ENCODE peak calls at places on chromosomes 3 and 15, in seven cellular contexts. O is GM23338, X is MM.1S, D is OCI-LY7, R is PC-3, M is GM23248, B is hepatocyte. H is an unnamed sample.

GRCh38 chr3:146160964-146161724 is at the start of gene PLOD2:
- DNase-seq in O (peak), X (peak), D (no peak), R (peak), M (peak), B (peak), H (peak)

GRCh38 chr15:34154725-34155204 is 52.9 kb downstream of the PGBD4 start:
- DNase-seq in O (peak), X (no peak), D (peak), R (peak), M (peak), B (peak), H (no peak)

GRCh38 chr15:40990789-40991188 is 37.5 kb downstream of the CHAC1 start:
- DNase-seq in O (no peak), X (no peak), D (no peak), R (no peak), M (no peak), B (no peak), H (no peak)

GRCh38 chr3:27824312-27825200 is 102.4 kb upstream of the EOMES start:
- DNase-seq in O (no peak), X (no peak), D (no peak), R (peak), M (no peak), B (no peak), H (no peak)

GRCh38 chr15:57922780-57923179 is 142.7 kb downstream of the ALDH1A2 start:
- DNase-seq in O (no peak), X (no peak), D (no peak), R (peak), M (no peak), B (no peak), H (no peak)

GRCh38 chr3:14415501-14415900 is 13.1 kb downstream of the SLC6A6 start:
- DNase-seq in O (no peak), X (no peak), D (no peak), R (peak), M (peak), B (no peak), H (no peak)

GRCh38 chr3:122578110-122578740 is 775 bp downstream of the PARP15 start:
- DNase-seq in O (no peak), X (no peak), D (no peak), R (no peak), M (peak), B (no peak), H (no peak)

GRCh38 chr3:168021737-168022450 is 73.8 kb downstream of the GOLIM4 start:
- DNase-seq in O (no peak), X (peak), D (no peak), R (no peak), M (no peak), B (no peak), H (no peak)

GRCh38 chr3:100106531-100107155 is 7.7 kb downstream of the FILIP1L start:
- DNase-seq in O (no peak), X (no peak), D (peak), R (peak), M (no peak), B (no peak), H (no peak)

GRCh38 chr3:126107960-126108688 is 24.2 kb upstream of the SLC41A3 start:
- DNase-seq in O (no peak), X (no peak), D (no peak), R (no peak), M (peak), B (peak), H (no peak)

GRCh38 chr3:117666316-117666715 is 956.7 kb downstream of the TUSC7 start:
- DNase-seq in O (no peak), X (no peak), D (no peak), R (no peak), M (no peak), B (no peak), H (peak)

GRCh38 chr3:21747376-21747775 is 3.6 kb downstream of the ZNF385D start:
- DNase-seq in O (no peak), X (no peak), D (no peak), R (peak), M (peak), B (no peak), H (peak)

GRCh38 chr3:105429034-105429762 is 62.5 kb downstream of the ALCAM start:
- DNase-seq in O (no peak), X (no peak), D (no peak), R (no peak), M (peak), B (no peak), H (no peak)

GRCh38 chr3:194879126-194879887 is 193.6 kb downstream of the FAM43A start:
- DNase-seq in O (no peak), X (no peak), D (peak), R (no peak), M (no peak), B (no peak), H (no peak)

GRCh38 chr3:98556164-98557130 is 24.7 kb downstream of the GPR15 start:
- DNase-seq in O (no peak), X (peak), D (peak), R (no peak), M (peak), B (no peak), H (no peak)

GRCh38 chr3:79517766-79518413 is 249.9 kb downstream of the ROBO1 start:
- DNase-seq in O (peak), X (no peak), D (peak), R (peak), M (peak), B (peak), H (peak)

GRCh38 chr3:177770821-177771220 is 573.5 kb upstream of the TBL1XR1 start:
- DNase-seq in O (no peak), X (no peak), D (no peak), R (peak), M (peak), B (no peak), H (no peak)

GRCh38 chr3:38366082-38366481 is 19.5 kb downstream of the XYLB start:
- DNase-seq in O (no peak), X (no peak), D (no peak), R (no peak), M (no peak), B (no peak), H (no peak)

GRCh38 chr3:58336135-58336882 is 3.6 kb downstream of the PXK start:
- DNase-seq in O (no peak), X (no peak), D (no peak), R (peak), M (peak), B (no peak), H (no peak)

GRCh38 chr15:55863911-55864310 is 121.0 kb upstream of the PRTG start:
- DNase-seq in O (no peak), X (no peak), D (no peak), R (no peak), M (no peak), B (no peak), H (no peak)

GRCh38 chr3:101131767-101132166 is 138.5 kb upstream of the ABI3BP start:
- DNase-seq in O (peak), X (no peak), D (no peak), R (peak), M (no peak), B (no peak), H (no peak)

GRCh38 chr3:15815696-15816095 is 17.9 kb upstream of the ANKRD28 start:
- DNase-seq in O (no peak), X (no peak), D (peak), R (peak), M (peak), B (peak), H (peak)

GRCh38 chr3:31485206-31485605 is 47.5 kb upstream of the STT3B start:
- DNase-seq in O (no peak), X (no peak), D (no peak), R (no peak), M (no peak), B (no peak), H (no peak)

GRCh38 chr3:101940521-101940992 is 91.2 kb downstream of the NFKBIZ start:
- DNase-seq in O (peak), X (no peak), D (no peak), R (peak), M (peak), B (peak), H (peak)

GRCh38 chr15:31159837-31160236 is 58.3 kb upstream of the TRPM1 start:
- DNase-seq in O (no peak), X (no peak), D (no peak), R (no peak), M (no peak), B (no peak), H (no peak)

GRCh38 chr3:52153389-52154096 is 680 bp downstream of the POC1A start:
- DNase-seq in O (peak), X (peak), D (peak), R (peak), M (peak), B (peak), H (peak)

GRCh38 chr3:147383617-147384016 is 22.7 kb downstream of the ZIC4 start:
- DNase-seq in O (peak), X (no peak), D (no peak), R (peak), M (no peak), B (no peak), H (peak)

GRCh38 chr3:47890037-47890831 is 87.3 kb downstream of the DHX30 start:
- DNase-seq in O (peak), X (no peak), D (no peak), R (no peak), M (no peak), B (no peak), H (peak)

GRCh38 chr15:42711746-42712145 is 25.2 kb downstream of the CDAN1 start:
- DNase-seq in O (no peak), X (no peak), D (no peak), R (no peak), M (no peak), B (no peak), H (no peak)

GRCh38 chr3:98814799-98815450 is 51.8 kb downstream of the ST3GAL6 start:
- DNase-seq in O (no peak), X (no peak), D (no peak), R (peak), M (peak), B (peak), H (no peak)

GRCh38 chr3:65713016-65713415 is 325.7 kb downstream of the MAGI1 start:
- DNase-seq in O (peak), X (no peak), D (no peak), R (no peak), M (peak), B (peak), H (peak)

GRCh38 chr3:105606052-105606451 is 239.3 kb downstream of the ALCAM start:
- DNase-seq in O (no peak), X (no peak), D (no peak), R (peak), M (peak), B (no peak), H (no peak)

GRCh38 chr3:187960820-187961219 is 193.1 kb upstream of the LPP start:
- DNase-seq in O (no peak), X (no peak), D (no peak), R (no peak), M (peak), B (no peak), H (no peak)

GRCh38 chr3:45608885-45609284 is 14.3 kb downstream of the LIMD1 start:
- DNase-seq in O (no peak), X (no peak), D (no peak), R (peak), M (peak), B (no peak), H (no peak)

GRCh38 chr15:101547737-101548136 is 58.2 kb upstream of the PCSK6 start:
- DNase-seq in O (no peak), X (no peak), D (no peak), R (no peak), M (no peak), B (no peak), H (no peak)

GRCh38 chr15:22224241-22224671 is 143.9 kb downstream of the OR4M2 start:
- DNase-seq in O (no peak), X (peak), D (peak), R (no peak), M (no peak), B (no peak), H (no peak)

GRCh38 chr3:11410564-11410963 is 138.4 kb downstream of the ATG7 start:
- DNase-seq in O (no peak), X (no peak), D (no peak), R (no peak), M (no peak), B (no peak), H (no peak)

GRCh38 chr15:70324001-70324974 is 226.6 kb upstream of the TLE3 start:
- DNase-seq in O (no peak), X (no peak), D (no peak), R (peak), M (peak), B (peak), H (no peak)

GRCh38 chr3:156826144-156826895 is at the start of gene LEKR1:
- DNase-seq in O (peak), X (peak), D (no peak), R (peak), M (peak), B (peak), H (peak)
- TF ChIP-seq EZH2phosphoT487 in O (no peak), X (no peak), D (no peak), R (no peak), M (no peak), B (no peak), H (no peak)

GRCh38 chr3:5796541-5796940 is 609.0 kb downstream of the EDEM1 start:
- DNase-seq in O (no peak), X (no peak), D (no peak), R (no peak), M (no peak), B (no peak), H (no peak)
- H2AFZ ChIP-seq in O (no peak), X (no peak), D (no peak), R (no peak), M (no peak), B (no peak), H (no peak)

GRCh38 chr15:67180035-67180434 is 74.4 kb downstream of the AAGAB start:
- DNase-seq in O (no peak), X (no peak), D (no peak), R (no peak), M (no peak), B (no peak), H (no peak)
- TF ChIP-seq EZH2phosphoT487 in O (no peak), X (no peak), D (no peak), R (no peak), M (no peak), B (no peak), H (no peak)

GRCh38 chr3:160185711-160186110 is 39.5 kb upstream of the C3orf80 start:
- DNase-seq in O (no peak), X (no peak), D (no peak), R (no peak), M (no peak), B (peak), H (no peak)

GRCh38 chr3:160184655-160185054 is 40.6 kb upstream of the C3orf80 start:
- DNase-seq in O (no peak), X (no peak), D (no peak), R (no peak), M (peak), B (no peak), H (no peak)

GRCh38 chr3:160183375-160184076 is 41.7 kb upstream of the C3orf80 start:
- DNase-seq in O (no peak), X (no peak), D (no peak), R (no peak), M (peak), B (no peak), H (no peak)

GRCh38 chr3:160192310-160192709 is 32.9 kb upstream of the C3orf80 start:
- DNase-seq in O (no peak), X (no peak), D (no peak), R (no peak), M (no peak), B (no peak), H (no peak)

GRCh38 chr3:160187288-160187687 is 37.9 kb upstream of the C3orf80 start:
- DNase-seq in O (no peak), X (no peak), D (no peak), R (no peak), M (no peak), B (no peak), H (no peak)
- H2AFZ ChIP-seq in O (peak), X (no peak), D (no peak), R (no peak), M (no peak), B (no peak), H (no peak)

GRCh38 chr3:133663569-133664313 is 2.0 kb upstream of the TOPBP1 start:
- DNase-seq in O (peak), X (peak), D (peak), R (peak), M (peak), B (peak), H (peak)
- TF ChIP-seq EZH2phosphoT487 in O (no peak), X (no peak), D (no peak), R (no peak), M (no peak), B (no peak), H (no peak)

GRCh38 chr3:107965141-107965540 is 125.7 kb downstream of the CD47 start:
- DNase-seq in O (no peak), X (no peak), D (no peak), R (no peak), M (no peak), B (no peak), H (no peak)

GRCh38 chr3:107962946-107963345 is 127.9 kb downstream of the CD47 start:
- DNase-seq in O (no peak), X (no peak), D (no peak), R (peak), M (peak), B (peak), H (no peak)

GRCh38 chr3:107969525-107969924 is 121.3 kb downstream of the CD47 start:
- DNase-seq in O (no peak), X (no peak), D (no peak), R (no peak), M (no peak), B (no peak), H (no peak)

GRCh38 chr3:107963581-107963980 is 127.2 kb downstream of the CD47 start:
- DNase-seq in O (no peak), X (no peak), D (no peak), R (no peak), M (no peak), B (no peak), H (no peak)

GRCh38 chr3:107966261-107966660 is 124.6 kb downstream of the CD47 start:
- DNase-seq in O (no peak), X (no peak), D (no peak), R (no peak), M (no peak), B (no peak), H (peak)
- H2AFZ ChIP-seq in O (peak), X (no peak), D (no peak), R (no peak), M (no peak), B (no peak), H (no peak)

GRCh38 chr15:65369148-65369547 is 8.7 kb downstream of the IGDCC3 start:
- DNase-seq in O (no peak), X (no peak), D (no peak), R (no peak), M (no peak), B (no peak), H (no peak)
- TF ChIP-seq EZH2phosphoT487 in O (no peak), X (no peak), D (no peak), R (no peak), M (no peak), B (no peak), H (no peak)

DNA sequence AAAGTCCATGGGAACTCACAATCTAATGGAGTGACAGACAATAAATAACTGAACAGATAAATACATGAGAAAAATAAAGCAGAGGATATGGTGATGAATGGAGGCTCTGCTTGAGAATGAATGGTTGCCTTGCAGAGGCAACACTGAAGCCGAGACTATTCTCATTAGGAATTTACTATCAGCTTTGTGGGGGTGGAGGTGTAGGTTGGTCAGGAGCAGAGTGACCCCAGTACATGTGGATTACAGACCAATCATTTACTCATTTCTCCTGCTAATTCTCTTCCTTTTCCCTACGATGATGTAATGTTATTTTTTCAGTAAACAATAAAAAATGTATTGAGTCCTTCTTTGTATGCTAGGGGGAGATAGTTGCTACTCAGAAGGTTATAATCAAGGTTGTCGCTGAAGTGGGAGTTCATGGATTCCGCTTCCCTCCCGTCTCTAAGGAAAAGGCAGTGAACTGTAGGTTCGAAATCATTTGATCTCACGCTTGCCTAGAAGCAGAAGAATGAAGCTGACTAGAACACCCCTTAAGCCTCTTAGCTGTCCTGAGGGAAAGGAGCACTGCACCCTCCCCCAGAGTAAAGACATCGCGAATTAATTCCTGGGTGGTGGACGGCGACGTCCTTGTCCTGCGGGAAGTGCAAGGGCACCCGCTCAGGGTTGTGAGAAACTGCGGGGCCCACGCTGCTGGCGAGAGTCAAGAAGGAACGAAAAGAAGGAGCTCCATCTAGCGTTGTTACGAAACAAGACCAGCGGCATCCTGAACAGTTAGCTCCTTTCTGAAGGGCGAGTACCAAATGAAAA is 213.1 kb upstream of the PFN2 start:
- DNase-seq in O (peak), X (peak), D (peak), R (peak), M (peak), B (peak), H (peak)
- H2AFZ ChIP-seq in O (peak), X (peak), D (peak), R (peak), M (peak), B (peak), H (peak)

GRCh38 chr3:24678441-24678865 is 183.8 kb upstream of the THRB start:
- DNase-seq in O (no peak), X (no peak), D (no peak), R (peak), M (peak), B (peak), H (no peak)
- TF ChIP-seq EZH2phosphoT487 in O (no peak), X (no peak), D (no peak), R (no peak), M (no peak), B (no peak), H (no peak)